ENCODE peak calls at places on chromosome 1, in eight cellular contexts. One of them, this sample, is unnamed.

GRCh38 chr1:167305059-167305704 is 84.5 kb downstream of the POU2F1 start:
- DNase-seq in stimulated activated CD4-positive, alpha-beta T cell treated with anti-CD3 and anti-CD28 coated beads, Interleukin-15, amount 100 ng/mL, for 1 hour: no peak
- DNase-seq in EL: no peak
- DNase-seq in activated naive CD4-positive, alpha-beta T cell: no peak
- DNase-seq in left ventricle myocardium superior: no peak
- DNase-seq in NCI-H748 treated with DMSO at 0.1 percent for 48 hours: no peak
- DNase-seq in iPS-NIHi11: no peak
- DNase-seq in CD4-positive, CD25-positive, alpha-beta regulatory T cell: no peak
- DNase-seq in this sample: no peak

GRCh38 chr1:92990828-92991227 is 29.6 kb upstream of the DIPK1A start:
- DNase-seq in CD4-positive, CD25-positive, alpha-beta regulatory T cell: no peak
- DNase-seq in left ventricle myocardium superior: no peak
- DNase-seq in activated naive CD4-positive, alpha-beta T cell: no peak
- DNase-seq in iPS-NIHi11: no peak
- DNase-seq in stimulated activated CD4-positive, alpha-beta T cell treated with anti-CD3 and anti-CD28 coated beads, Interleukin-15, amount 100 ng/mL, for 1 hour: no peak
- DNase-seq in EL: no peak
- DNase-seq in NCI-H748 treated with DMSO at 0.1 percent for 48 hours: no peak
- DNase-seq in this sample: no peak

GRCh38 chr1:62774971-62775578 is 8.9 kb upstream of the ATG4C start:
- DNase-seq in NCI-H748 treated with DMSO at 0.1 percent for 48 hours: no peak
- DNase-seq in EL: no peak
- DNase-seq in iPS-NIHi11: no peak
- DNase-seq in left ventricle myocardium superior: no peak
- DNase-seq in CD4-positive, CD25-positive, alpha-beta regulatory T cell: no peak
- DNase-seq in activated naive CD4-positive, alpha-beta T cell: no peak
- DNase-seq in stimulated activated CD4-positive, alpha-beta T cell treated with anti-CD3 and anti-CD28 coated beads, Interleukin-15, amount 100 ng/mL, for 1 hour: no peak
- DNase-seq in this sample: no peak

GRCh38 chr1:233453433-233454200 is 126.1 kb downstream of the MAP3K21 start:
- DNase-seq in activated naive CD4-positive, alpha-beta T cell: no peak
- DNase-seq in left ventricle myocardium superior: no peak
- DNase-seq in CD4-positive, CD25-positive, alpha-beta regulatory T cell: no peak
- DNase-seq in stimulated activated CD4-positive, alpha-beta T cell treated with anti-CD3 and anti-CD28 coated beads, Interleukin-15, amount 100 ng/mL, for 1 hour: no peak
- DNase-seq in NCI-H748 treated with DMSO at 0.1 percent for 48 hours: no peak
- DNase-seq in EL: no peak
- DNase-seq in iPS-NIHi11: no peak
- DNase-seq in this sample: no peak

GRCh38 chr1:227901906-227902640 is 45.7 kb downstream of the WNT9A start:
- DNase-seq in iPS-NIHi11: peak
- DNase-seq in CD4-positive, CD25-positive, alpha-beta regulatory T cell: no peak
- DNase-seq in NCI-H748 treated with DMSO at 0.1 percent for 48 hours: no peak
- DNase-seq in activated naive CD4-positive, alpha-beta T cell: no peak
- DNase-seq in stimulated activated CD4-positive, alpha-beta T cell treated with anti-CD3 and anti-CD28 coated beads, Interleukin-15, amount 100 ng/mL, for 1 hour: no peak
- DNase-seq in EL: peak
- DNase-seq in left ventricle myocardium superior: peak
- DNase-seq in this sample: no peak

GRCh38 chr1:161313554-161314200 is 504 bp upstream of the SDHC start:
- DNase-seq in iPS-NIHi11: no peak
- DNase-seq in EL: no peak
- DNase-seq in stimulated activated CD4-positive, alpha-beta T cell treated with anti-CD3 and anti-CD28 coated beads, Interleukin-15, amount 100 ng/mL, for 1 hour: no peak
- DNase-seq in CD4-positive, CD25-positive, alpha-beta regulatory T cell: no peak
- DNase-seq in left ventricle myocardium superior: no peak
- DNase-seq in activated naive CD4-positive, alpha-beta T cell: no peak
- DNase-seq in NCI-H748 treated with DMSO at 0.1 percent for 48 hours: no peak
- DNase-seq in this sample: no peak

GRCh38 chr1:155113450-155113985 is 14.2 kb upstream of the EFNA1 start:
- DNase-seq in NCI-H748 treated with DMSO at 0.1 percent for 48 hours: no peak
- DNase-seq in CD4-positive, CD25-positive, alpha-beta regulatory T cell: no peak
- DNase-seq in stimulated activated CD4-positive, alpha-beta T cell treated with anti-CD3 and anti-CD28 coated beads, Interleukin-15, amount 100 ng/mL, for 1 hour: no peak
- DNase-seq in activated naive CD4-positive, alpha-beta T cell: no peak
- DNase-seq in EL: no peak
- DNase-seq in iPS-NIHi11: no peak
- DNase-seq in left ventricle myocardium superior: no peak
- DNase-seq in this sample: no peak

GRCh38 chr1:231841616-231842344 is 215.2 kb downstream of the DISC1 start:
- DNase-seq in activated naive CD4-positive, alpha-beta T cell: no peak
- DNase-seq in left ventricle myocardium superior: no peak
- DNase-seq in stimulated activated CD4-positive, alpha-beta T cell treated with anti-CD3 and anti-CD28 coated beads, Interleukin-15, amount 100 ng/mL, for 1 hour: no peak
- DNase-seq in iPS-NIHi11: no peak
- DNase-seq in CD4-positive, CD25-positive, alpha-beta regulatory T cell: no peak
- DNase-seq in NCI-H748 treated with DMSO at 0.1 percent for 48 hours: no peak
- DNase-seq in EL: peak
- DNase-seq in this sample: no peak

GRCh38 chr1:212315907-212316306 is 30.7 kb downstream of the PPP2R5A start:
- DNase-seq in iPS-NIHi11: no peak
- DNase-seq in NCI-H748 treated with DMSO at 0.1 percent for 48 hours: no peak
- DNase-seq in CD4-positive, CD25-positive, alpha-beta regulatory T cell: no peak
- DNase-seq in EL: peak
- DNase-seq in left ventricle myocardium superior: no peak
- DNase-seq in stimulated activated CD4-positive, alpha-beta T cell treated with anti-CD3 and anti-CD28 coated beads, Interleukin-15, amount 100 ng/mL, for 1 hour: no peak
- DNase-seq in activated naive CD4-positive, alpha-beta T cell: no peak
- DNase-seq in this sample: no peak

GRCh38 chr1:41474490-41475271 is 9.8 kb downstream of the EDN2 start:
- DNase-seq in left ventricle myocardium superior: peak
- DNase-seq in stimulated activated CD4-positive, alpha-beta T cell treated with anti-CD3 and anti-CD28 coated beads, Interleukin-15, amount 100 ng/mL, for 1 hour: no peak
- DNase-seq in CD4-positive, CD25-positive, alpha-beta regulatory T cell: no peak
- DNase-seq in iPS-NIHi11: peak
- DNase-seq in activated naive CD4-positive, alpha-beta T cell: no peak
- DNase-seq in EL: no peak
- DNase-seq in NCI-H748 treated with DMSO at 0.1 percent for 48 hours: no peak
- DNase-seq in this sample: no peak

GRCh38 chr1:212179394-212180076 is 105.7 kb upstream of the PPP2R5A start:
- DNase-seq in CD4-positive, CD25-positive, alpha-beta regulatory T cell: no peak
- DNase-seq in stimulated activated CD4-positive, alpha-beta T cell treated with anti-CD3 and anti-CD28 coated beads, Interleukin-15, amount 100 ng/mL, for 1 hour: no peak
- DNase-seq in activated naive CD4-positive, alpha-beta T cell: no peak
- DNase-seq in NCI-H748 treated with DMSO at 0.1 percent for 48 hours: no peak
- DNase-seq in EL: peak
- DNase-seq in left ventricle myocardium superior: no peak
- DNase-seq in iPS-NIHi11: no peak
- DNase-seq in this sample: no peak

GRCh38 chr1:184035719-184036516 is 1.6 kb downstream of the COLGALT2 start:
- DNase-seq in CD4-positive, CD25-positive, alpha-beta regulatory T cell: no peak
- DNase-seq in left ventricle myocardium superior: no peak
- DNase-seq in NCI-H748 treated with DMSO at 0.1 percent for 48 hours: no peak
- DNase-seq in stimulated activated CD4-positive, alpha-beta T cell treated with anti-CD3 and anti-CD28 coated beads, Interleukin-15, amount 100 ng/mL, for 1 hour: no peak
- DNase-seq in activated naive CD4-positive, alpha-beta T cell: no peak
- DNase-seq in EL: no peak
- DNase-seq in iPS-NIHi11: no peak
- DNase-seq in this sample: no peak

GRCh38 chr1:181919729-181919991 is 141.9 kb downstream of the ZNF648 start:
- DNase-seq in EL: no peak
- DNase-seq in iPS-NIHi11: peak
- DNase-seq in NCI-H748 treated with DMSO at 0.1 percent for 48 hours: no peak
- DNase-seq in activated naive CD4-positive, alpha-beta T cell: no peak
- DNase-seq in CD4-positive, CD25-positive, alpha-beta regulatory T cell: no peak
- DNase-seq in stimulated activated CD4-positive, alpha-beta T cell treated with anti-CD3 and anti-CD28 coated beads, Interleukin-15, amount 100 ng/mL, for 1 hour: no peak
- DNase-seq in left ventricle myocardium superior: no peak
- DNase-seq in this sample: no peak

GRCh38 chr1:150514913-150515327 is 632 bp upstream of the FALEC start:
- DNase-seq in NCI-H748 treated with DMSO at 0.1 percent for 48 hours: no peak
- DNase-seq in left ventricle myocardium superior: no peak
- DNase-seq in activated naive CD4-positive, alpha-beta T cell: no peak
- DNase-seq in EL: no peak
- DNase-seq in iPS-NIHi11: no peak
- DNase-seq in stimulated activated CD4-positive, alpha-beta T cell treated with anti-CD3 and anti-CD28 coated beads, Interleukin-15, amount 100 ng/mL, for 1 hour: no peak
- DNase-seq in CD4-positive, CD25-positive, alpha-beta regulatory T cell: no peak
- DNase-seq in this sample: no peak